ENCODE peak calls at places on chromosomes 7 and 10, in seven cellular contexts. M is RWPE2; G is breast epithelium; C is IMR-90; D is heart right ventricle; H is CD8-positive, alpha-beta T cell; K is cardiac fibroblast. A is an unnamed sample.

GRCh38 chr10:124547651-124548168 is 86.1 kb downstream of the LHPP start:
- DNase-seq in M (no peak), G (no peak), C (peak), D (no peak), H (no peak), K (peak), A (no peak)

GRCh38 chr7:107684287-107684686 is 23.7 kb downstream of the SLC26A4 start:
- DNase-seq in M (no peak), G (no peak), C (no peak), D (no peak), H (no peak), K (no peak), A (no peak)

GRCh38 chr7:141436676-141437075 is 114.5 kb upstream of the AGK start:
- DNase-seq in M (no peak), G (no peak), C (no peak), D (no peak), H (no peak), K (no peak), A (no peak)

GRCh38 chr10:22655312-22655973 is 58.9 kb downstream of the PIP4K2A start:
- DNase-seq in M (no peak), G (no peak), C (peak), D (no peak), H (peak), K (peak), A (no peak)

GRCh38 chr7:32020760-32021159 is 49.4 kb downstream of the PDE1C start:
- DNase-seq in M (no peak), G (no peak), C (peak), D (no peak), H (no peak), K (no peak), A (no peak)

GRCh38 chr10:73991203-73991602 is 6.7 kb upstream of the VCL start:
- DNase-seq in M (no peak), G (no peak), C (no peak), D (no peak), H (no peak), K (no peak), A (no peak)

GRCh38 chr10:115001506-115002381 is 63.7 kb downstream of the TRUB1 start:
- DNase-seq in M (no peak), G (no peak), C (peak), D (peak), H (no peak), K (peak), A (no peak)

GRCh38 chr7:128672927-128673517 is 930 bp downstream of the GARIN1A start:
- DNase-seq in M (no peak), G (no peak), C (peak), D (no peak), H (no peak), K (peak), A (no peak)

GRCh38 chr7:10708447-10708846 is 265.2 kb upstream of the PHF14 start:
- DNase-seq in M (no peak), G (no peak), C (no peak), D (no peak), H (no peak), K (no peak), A (no peak)

GRCh38 chr10:92470026-92470425 is 103.9 kb downstream of the IDE start:
- DNase-seq in M (no peak), G (no peak), C (no peak), D (no peak), H (no peak), K (no peak), A (no peak)

GRCh38 chr10:130141038-130141437 is 4.8 kb downstream of the GLRX3 start:
- DNase-seq in M (no peak), G (no peak), C (no peak), D (no peak), H (no peak), K (no peak), A (no peak)

GRCh38 chr10:74306227-74306982 is 155.4 kb downstream of the ADK start:
- DNase-seq in M (no peak), G (no peak), C (no peak), D (no peak), H (no peak), K (no peak), A (no peak)

GRCh38 chr7:28536259-28536658 is 123.9 kb downstream of the CREB5 start:
- DNase-seq in M (no peak), G (peak), C (peak), D (no peak), H (no peak), K (peak), A (peak)

GRCh38 chr10:45437587-45438456 is 63.8 kb downstream of the ALOX5 start:
- DNase-seq in M (no peak), G (peak), C (no peak), D (no peak), H (no peak), K (no peak), A (no peak)

GRCh38 chr7:75992083-75992755 is 2.2 kb downstream of the TMEM120A start:
- DNase-seq in M (peak), G (no peak), C (no peak), D (no peak), H (no peak), K (no peak), A (peak)

GRCh38 chr7:123727071-123727837 is 21.5 kb downstream of the WASL start:
- DNase-seq in M (no peak), G (no peak), C (peak), D (no peak), H (no peak), K (peak), A (no peak)

GRCh38 chr10:132641966-132642731 is 104.6 kb downstream of the INPP5A start:
- DNase-seq in M (peak), G (no peak), C (no peak), D (no peak), H (no peak), K (no peak), A (peak)

GRCh38 chr7:157006205-157006747 is 4.2 kb downstream of the MNX1 start:
- DNase-seq in M (no peak), G (no peak), C (no peak), D (no peak), H (no peak), K (no peak), A (no peak)

GRCh38 chr7:39493929-39494328 is 72.3 kb upstream of the YAE1 start:
- DNase-seq in M (no peak), G (no peak), C (no peak), D (no peak), H (no peak), K (no peak), A (no peak)

DNA sequence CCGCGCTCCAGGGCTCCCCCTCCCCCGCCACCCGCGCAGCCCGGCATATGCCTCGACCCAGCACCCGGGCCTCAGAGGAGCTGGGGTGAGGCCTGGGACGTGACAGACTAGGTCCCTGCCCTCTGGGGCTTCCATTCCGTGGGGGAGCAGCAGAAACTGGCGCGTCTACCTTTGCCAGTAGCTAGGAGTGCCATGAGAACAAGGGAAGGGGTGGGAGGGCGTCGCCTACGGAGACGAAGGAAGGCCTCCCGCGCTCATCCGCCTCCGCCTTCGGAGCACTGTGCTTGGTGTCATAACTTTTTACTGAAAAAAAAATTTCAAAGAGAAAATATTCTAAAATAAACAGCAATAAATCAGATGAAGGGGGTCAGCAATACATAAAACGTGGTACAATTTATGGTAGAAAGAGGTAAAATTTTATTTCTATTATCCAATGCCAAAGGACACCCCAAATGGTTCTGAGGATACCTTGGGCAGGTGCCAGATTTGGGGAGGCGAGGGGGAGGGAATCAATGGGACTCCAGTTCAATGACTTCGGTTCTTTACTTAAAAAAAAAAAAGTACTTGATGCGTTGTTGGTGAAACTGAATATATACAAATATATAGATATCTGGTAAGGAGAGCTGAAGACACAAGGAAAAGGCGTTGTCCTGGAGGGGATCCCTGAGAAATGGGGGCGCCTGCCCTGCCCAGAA is 35.1 kb upstream of the GRID1 start:
- DNase-seq in M (no peak), G (no peak), C (no peak), D (no peak), H (no peak), K (no peak), A (no peak)
- H3K4me3 ChIP-seq in M (peak), G (peak), C (no peak), D (peak), H (peak), K (peak), A (peak)

GRCh38 chr7:1557771-1558170 is 1.8 kb upstream of the TMEM184A start:
- DNase-seq in M (no peak), G (no peak), C (no peak), D (no peak), H (no peak), K (no peak), A (no peak)

GRCh38 chr7:1558841-1559625 is 3.0 kb upstream of the TMEM184A start:
- DNase-seq in M (peak), G (peak), C (no peak), D (no peak), H (no peak), K (no peak), A (no peak)

GRCh38 chr7:1559626-1560590 is 3.9 kb upstream of the TMEM184A start:
- DNase-seq in M (peak), G (peak), C (no peak), D (no peak), H (no peak), K (no peak), A (no peak)

GRCh38 chr7:1557006-1557405 is 1.0 kb upstream of the TMEM184A start:
- DNase-seq in M (no peak), G (no peak), C (no peak), D (no peak), H (no peak), K (no peak), A (no peak)

DNA sequence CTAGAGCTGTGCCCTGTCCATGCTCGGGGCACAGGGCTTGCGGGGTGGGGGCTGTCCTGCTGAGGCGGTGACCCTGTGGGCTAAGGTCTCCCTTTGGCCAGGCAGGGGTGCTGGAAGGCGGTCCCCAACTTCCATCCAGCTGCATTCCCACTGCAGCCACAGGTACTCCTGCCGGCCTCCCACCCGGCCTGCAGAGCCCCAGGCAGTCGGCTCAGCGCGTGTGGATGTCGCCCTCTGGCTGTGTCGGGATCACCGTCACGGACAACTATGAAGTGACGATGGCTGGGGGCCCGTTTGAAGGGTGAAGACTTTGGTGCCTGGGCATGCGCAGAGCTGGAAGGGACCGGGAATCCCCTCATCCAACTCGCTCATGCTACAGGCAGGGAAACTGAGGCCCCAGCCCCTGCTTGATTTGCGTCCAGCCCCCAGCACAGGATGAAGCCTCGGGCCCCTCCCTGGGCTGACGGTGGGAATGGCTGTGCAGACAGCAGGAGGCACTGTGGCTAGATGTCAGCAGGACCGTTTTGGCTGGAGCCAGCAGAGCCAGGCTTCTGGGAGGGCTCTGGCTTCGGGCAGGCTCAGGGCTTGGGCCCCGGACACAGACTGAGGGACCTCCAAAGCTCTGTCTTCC is 2.3 kb upstream of the TMEM184A start:
- DNase-seq in M (peak), G (no peak), C (no peak), D (no peak), H (no peak), K (no peak), A (no peak)
- TF ChIP-seq CTCF in M (no peak), G (no peak), C (no peak), D (no peak), H (no peak), K (peak), A (no peak)

DNA sequence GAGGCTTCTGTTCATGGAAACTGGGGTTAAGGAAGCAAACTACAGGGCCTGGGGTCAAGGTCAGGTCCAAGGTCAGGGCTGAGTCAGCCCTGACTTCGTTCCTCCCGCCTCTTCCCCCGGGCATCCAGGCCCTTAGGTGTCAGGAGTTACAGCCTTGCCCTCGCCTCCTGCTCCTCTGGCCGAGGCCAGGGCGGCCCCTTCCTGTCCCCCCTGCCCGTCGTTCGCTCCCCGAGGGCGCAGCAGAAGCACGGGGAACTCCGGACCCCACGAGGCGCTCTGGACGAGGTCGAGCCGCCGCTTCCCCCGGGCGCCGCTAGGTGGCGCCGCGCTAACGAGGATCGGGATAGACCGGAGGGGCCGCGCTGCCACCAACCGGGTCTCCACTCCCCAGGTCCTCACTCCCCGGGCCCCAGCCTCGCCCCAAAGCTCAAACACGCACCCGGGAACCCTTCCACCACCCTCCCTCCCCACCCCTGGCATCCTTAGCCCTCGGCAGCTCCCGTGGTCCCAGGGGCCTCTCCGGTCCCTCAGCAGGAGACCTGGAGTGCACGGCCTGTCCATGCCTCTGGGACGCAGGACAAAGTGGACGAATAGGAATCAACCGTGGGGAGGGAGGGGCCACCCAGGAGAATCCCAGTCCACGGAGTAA is 59.2 kb upstream of the MYL10 start:
- DNase-seq in M (no peak), G (peak), C (peak), D (peak), H (peak), K (peak), A (peak)
- H3K4me3 ChIP-seq in M (peak), G (peak), C (peak), D (peak), H (no peak), K (peak), A (peak)

GRCh38 chr7:22657479-22657878 is 69.5 kb upstream of the IL6 start:
- DNase-seq in M (no peak), G (no peak), C (no peak), D (no peak), H (no peak), K (peak), A (no peak)
- TF ChIP-seq CTCF in M (no peak), G (no peak), C (peak), D (no peak), H (no peak), K (no peak), A (no peak)

GRCh38 chr7:26646666-26647065 is 217.7 kb downstream of the SKAP2 start:
- DNase-seq in M (no peak), G (no peak), C (peak), D (no peak), H (no peak), K (no peak), A (no peak)
- H3K4me3 ChIP-seq in M (no peak), G (no peak), C (no peak), D (no peak), H (no peak), K (no peak), A (no peak)

GRCh38 chr7:101321491-101322401 is at the start of gene IFT22:
- DNase-seq in M (peak), G (peak), C (peak), D (peak), H (peak), K (peak), A (peak)
- TF ChIP-seq CTCF in M (peak), G (no peak), C (peak), D (no peak), H (no peak), K (peak), A (no peak)

DNA sequence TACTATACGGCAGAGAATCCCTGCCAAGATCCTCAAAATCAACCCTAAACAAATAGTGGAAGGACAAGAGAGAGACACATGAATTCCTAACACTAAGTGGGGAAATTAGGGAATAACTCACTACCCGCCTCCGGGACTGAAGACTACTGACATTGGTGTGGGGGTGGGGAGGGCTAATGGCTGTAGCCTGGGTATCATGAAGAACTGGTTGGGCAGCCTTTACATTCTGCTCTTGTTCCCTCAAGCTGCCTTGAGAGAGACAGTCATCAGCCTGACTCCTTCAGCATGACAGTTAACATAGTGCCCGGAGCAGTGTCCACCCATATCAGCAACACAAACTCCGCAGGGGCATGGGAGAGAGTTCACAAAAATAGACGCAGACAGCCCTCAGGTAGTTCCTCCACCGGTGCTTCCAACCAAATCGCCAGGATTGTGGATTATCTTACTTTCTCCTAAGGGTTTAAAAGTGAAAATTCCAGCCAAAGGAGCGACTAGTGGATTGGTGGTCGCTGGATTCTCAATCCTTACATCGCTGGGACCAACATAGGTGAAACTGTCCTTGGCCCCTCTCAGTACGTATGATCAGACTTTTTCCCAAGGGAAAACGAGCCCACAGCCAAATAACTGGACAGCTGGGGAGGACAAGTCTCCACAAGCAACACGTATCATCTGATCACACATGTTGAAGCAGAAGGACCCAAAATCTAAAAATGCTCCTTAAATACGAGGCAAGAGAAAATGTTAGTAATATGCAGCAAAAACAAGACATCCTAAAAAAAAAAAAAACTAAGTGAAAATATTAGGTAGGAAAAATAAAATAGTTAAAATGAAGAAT is 22.6 kb downstream of the TMEM254 start:
- DNase-seq in M (no peak), G (peak), C (no peak), D (no peak), H (no peak), K (no peak), A (no peak)
- H3K4me3 ChIP-seq in M (no peak), G (peak), C (no peak), D (no peak), H (no peak), K (no peak), A (no peak)

GRCh38 chr10:54415483-54415882 is 385.5 kb downstream of the PCDH15 start:
- DNase-seq in M (no peak), G (no peak), C (no peak), D (no peak), H (no peak), K (no peak), A (no peak)
- TF ChIP-seq CTCF in M (peak), G (no peak), C (no peak), D (no peak), H (no peak), K (no peak), A (no peak)